ENCODE peak calls at places on chromosomes 1 and 21, in five cellular contexts. W, K, Z, Q and N are unnamed samples.

GRCh38 chr1:184324972-184325371 is 61.9 kb upstream of the C1orf21 start:
- DNase-seq in W (no peak), K (no peak), Z (no peak), Q (no peak), N (no peak)

GRCh38 chr1:7389786-7390603 is 381.1 kb upstream of the VAMP3 start:
- DNase-seq in W (no peak), K (no peak), Z (no peak), Q (no peak), N (peak; percentile 14)

GRCh38 chr1:223811634-223812101 is 34.1 kb downstream of the TP53BP2 start:
- DNase-seq in W (peak; percentile 70), K (no peak), Z (peak; percentile 63), Q (peak; percentile 65), N (no peak)

GRCh38 chr1:35264861-35265260 is 3.6 kb upstream of the ZMYM4 start:
- DNase-seq in W (peak; percentile 73), K (peak; percentile 59), Z (peak; percentile 81), Q (peak; percentile 72), N (peak; percentile 71)

GRCh38 chr1:31502926-31503511 is 73.3 kb upstream of the TINAGL1 start:
- DNase-seq in W (no peak), K (no peak), Z (no peak), Q (no peak), N (no peak)

GRCh38 chr1:184629261-184629660 is 125.4 kb downstream of the EDEM3 start:
- DNase-seq in W (no peak), K (no peak), Z (no peak), Q (no peak), N (no peak)

GRCh38 chr1:26066857-26067256 is 573 bp downstream of the TRIM63 start:
- DNase-seq in W (no peak), K (peak; percentile 49), Z (peak; percentile 61), Q (no peak), N (no peak)

GRCh38 chr21:44085491-44086321 is 21.5 kb upstream of the PWP2 start:
- DNase-seq in W (no peak), K (no peak), Z (peak; percentile 40), Q (no peak), N (peak; percentile 38)

GRCh38 chr1:27726173-27726793 is 522 bp downstream of the FAM76A start:
- DNase-seq in W (peak; percentile 69), K (peak; percentile 54), Z (peak; percentile 48), Q (peak; percentile 66), N (peak; percentile 53)

GRCh38 chr1:233251321-233251720 is 44.2 kb downstream of the PCNX2 start:
- DNase-seq in W (no peak), K (no peak), Z (no peak), Q (no peak), N (no peak)

GRCh38 chr1:110559157-110559556 is 40.2 kb upstream of the KCNA10 start:
- DNase-seq in W (no peak), K (no peak), Z (no peak), Q (peak; percentile 9), N (no peak)

GRCh38 chr1:156247460-156248322 is at the start of gene PAQR6:
- DNase-seq in W (no peak), K (peak; percentile 50), Z (no peak), Q (peak; percentile 34), N (no peak)

GRCh38 chr21:42525228-42525604 is 11.6 kb downstream of the SLC37A1 start:
- DNase-seq in W (peak; percentile 14), K (peak; percentile 30), Z (no peak), Q (peak; percentile 16), N (no peak)

GRCh38 chr1:11888877-11889208 is 30.1 kb upstream of the NPPB start:
- DNase-seq in W (no peak), K (no peak), Z (no peak), Q (no peak), N (no peak)

GRCh38 chr1:153402226-153402625 is 11.4 kb upstream of the S100A8 start:
- DNase-seq in W (no peak), K (no peak), Z (no peak), Q (no peak), N (no peak)

GRCh38 chr1:31263408-31263807 is 23.7 kb upstream of the NKAIN1 start:
- DNase-seq in W (no peak), K (no peak), Z (no peak), Q (no peak), N (no peak)

GRCh38 chr1:230167419-230167852 is 100.4 kb downstream of the GALNT2 start:
- DNase-seq in W (peak; percentile 40), K (no peak), Z (peak; percentile 64), Q (peak; percentile 63), N (no peak)

GRCh38 chr1:113168946-113169345 is 95.9 kb downstream of the LRIG2 start:
- DNase-seq in W (no peak), K (peak; percentile 34), Z (no peak), Q (no peak), N (no peak)

GRCh38 chr1:25549273-25550154 is 6.1 kb downstream of the LDLRAP1 start:
- DNase-seq in W (no peak), K (peak; percentile 67), Z (peak; percentile 57), Q (no peak), N (no peak)

GRCh38 chr21:38323721-38324591 is 67.2 kb downstream of the KCNJ15 start:
- DNase-seq in W (no peak), K (no peak), Z (peak; percentile 87), Q (peak; percentile 97), N (no peak)

GRCh38 chr21:43659136-43660000 is at the start of the genes HSF2BP and RRP1B:
- DNase-seq in W (peak; percentile 93), K (peak; percentile 88), Z (peak; percentile 92), Q (peak; percentile 94), N (peak; percentile 69)

GRCh38 chr1:207918571-207918970 is 7.6 kb upstream of the CD34 start:
- DNase-seq in W (no peak), K (no peak), Z (no peak), Q (no peak), N (no peak)

GRCh38 chr1:147665521-147665920 is 4.8 kb downstream of the ACP6 start:
- DNase-seq in W (no peak), K (no peak), Z (no peak), Q (peak; percentile 16), N (no peak)

GRCh38 chr1:224513787-224514209 is 79.2 kb upstream of the WDR26 start:
- DNase-seq in W (peak; percentile 96), K (peak; percentile 89), Z (peak; percentile 85), Q (peak; percentile 86), N (peak; percentile 64)

GRCh38 chr21:36059823-36060158 is 535 bp downstream of the SETD4 start:
- DNase-seq in W (no peak), K (no peak), Z (no peak), Q (peak; percentile 79), N (no peak)

GRCh38 chr1:168932539-168932938 is 174.0 kb upstream of the ATP1B1 start:
- DNase-seq in W (no peak), K (no peak), Z (peak; percentile 40), Q (no peak), N (no peak)

GRCh38 chr21:18914570-18914969 is 511.0 kb upstream of the TMPRSS15 start:
- DNase-seq in W (no peak), K (no peak), Z (no peak), Q (no peak), N (no peak)

GRCh38 chr1:86227026-86227425 is 70.5 kb upstream of the COL24A1 start:
- DNase-seq in W (no peak), K (no peak), Z (peak; percentile 54), Q (peak; percentile 12), N (no peak)

GRCh38 chr1:153428790-153429189 is 12.5 kb downstream of the S100A7A start:
- DNase-seq in W (no peak), K (no peak), Z (no peak), Q (no peak), N (no peak)

GRCh38 chr1:24952413-24952841 is 22.4 kb upstream of the RUNX3 start:
- DNase-seq in W (no peak), K (no peak), Z (no peak), Q (no peak), N (no peak)

GRCh38 chr1:151908228-151908691 is 1.1 kb downstream of the THEM4 start:
- DNase-seq in W (no peak), K (no peak), Z (peak; percentile 43), Q (peak; percentile 50), N (no peak)
- H3K9me3 ChIP-seq in W (peaks cover 12% of the 10 kb centered on the region), K (no peaks in the 10 kb centered on the region), Z (no peaks in the 10 kb centered on the region), Q (no peaks in the 10 kb centered on the region), N (no peaks in the 10 kb centered on the region)

GRCh38 chr1:80633947-80634710 is 1166.6 kb upstream of the ADGRL2 start:
- DNase-seq in W (peak; percentile 60), K (no peak), Z (no peak), Q (no peak), N (no peak)

GRCh38 chr1:80629304-80629837 is 1171.4 kb upstream of the ADGRL2 start:
- DNase-seq in W (no peak), K (no peak), Z (no peak), Q (no peak), N (no peak)

GRCh38 chr1:80632284-80632683 is 1168.5 kb upstream of the ADGRL2 start:
- DNase-seq in W (no peak), K (no peak), Z (no peak), Q (no peak), N (no peak)
- H3K4me3 ChIP-seq in W (no peak overlapping the region), K (no peak overlapping the region), Z (no peak overlapping the region), Q (no peak overlapping the region), N (no peak overlapping the region)

DNA sequence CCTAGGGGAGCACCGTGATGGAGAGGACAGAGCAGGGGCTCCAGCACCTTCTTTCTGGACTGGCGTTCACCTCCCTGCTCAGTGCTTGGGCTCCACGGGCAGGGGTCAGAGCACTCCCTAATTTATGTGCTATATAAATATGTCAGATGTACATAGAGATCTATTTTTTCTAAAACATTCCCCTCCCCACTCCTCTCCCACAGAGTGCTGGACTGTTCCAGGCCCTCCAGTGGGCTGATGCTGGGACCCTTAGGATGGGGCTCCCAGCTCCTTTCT is 5.2 kb downstream of the ELF3 start:
- DNase-seq in W (no peak), K (no peak), Z (no peak), Q (no peak), N (no peak)
- H3K9me3 ChIP-seq in W (no peaks in the 10 kb centered on the region), K (no peaks in the 10 kb centered on the region), Z (no peaks in the 10 kb centered on the region), Q (no peaks in the 10 kb centered on the region), N (no peaks in the 10 kb centered on the region)

GRCh38 chr1:180953791-180954721 is 41.4 kb downstream of the KIAA1614 start:
- DNase-seq in W (peak; percentile 69), K (peak; percentile 83), Z (peak; percentile 72), Q (peak; percentile 89), N (no peak)
- H3K4me3 ChIP-seq in W (peak overlapping the region; percentile 75), K (peak overlapping the region; percentile 71), Z (no peak overlapping the region), Q (peak overlapping the region; percentile 68), N (peak overlapping the region; percentile 57)